ENCODE peak calls at places on chromosomes 7 and 10, in ten cellular contexts. V, K, M, E, X, N, U, Y, S and P are unnamed samples.

GRCh38 chr10:3094565-3095168 is 27.3 kb downstream of the PFKP start:
- DNase-seq in V (no peak), K (no peak), M (no peak), E (peak), X (no peak), N (no peak), U (no peak), Y (no peak), S (no peak), P (no peak)

GRCh38 chr10:73926152-73926764 is 15.3 kb downstream of the PLAU start:
- DNase-seq in V (no peak), K (no peak), M (no peak), E (no peak), X (no peak), N (no peak), U (peak), Y (no peak), S (no peak), P (no peak)

GRCh38 chr10:35635576-35635975 is 6.5 kb downstream of the FZD8 start:
- DNase-seq in V (no peak), K (no peak), M (no peak), E (peak), X (no peak), N (no peak), U (peak), Y (no peak), S (peak), P (no peak)

GRCh38 chr7:130732980-130733865 is 784 bp downstream of the KLF14 start:
- DNase-seq in V (no peak), K (peak), M (peak), E (peak), X (no peak), N (peak), U (no peak), Y (peak), S (no peak), P (no peak)

GRCh38 chr10:57952741-57953140 is 315.0 kb downstream of the IPMK start:
- DNase-seq in V (no peak), K (no peak), M (no peak), E (peak), X (no peak), N (no peak), U (no peak), Y (no peak), S (no peak), P (no peak)

GRCh38 chr10:119216137-119216536 is 8.8 kb downstream of the GRK5 start:
- DNase-seq in V (no peak), K (no peak), M (no peak), E (no peak), X (no peak), N (no peak), U (no peak), Y (no peak), S (no peak), P (no peak)

GRCh38 chr7:28787116-28787515 is 171.0 kb downstream of the TRIL start:
- DNase-seq in V (no peak), K (no peak), M (no peak), E (no peak), X (no peak), N (no peak), U (no peak), Y (no peak), S (no peak), P (no peak)

GRCh38 chr10:3095373-3096139 is 28.2 kb downstream of the PFKP start:
- DNase-seq in V (no peak), K (no peak), M (no peak), E (peak), X (no peak), N (no peak), U (no peak), Y (no peak), S (no peak), P (no peak)

GRCh38 chr10:106436123-106436740 is 728.3 kb downstream of the SORCS1 start:
- DNase-seq in V (no peak), K (no peak), M (no peak), E (peak), X (no peak), N (no peak), U (peak), Y (no peak), S (peak), P (no peak)

GRCh38 chr10:45526309-45526708 is 146.3 kb downstream of the ZFAND4 start:
- DNase-seq in V (no peak), K (no peak), M (no peak), E (no peak), X (no peak), N (no peak), U (no peak), Y (no peak), S (no peak), P (no peak)

GRCh38 chr7:10648289-10648688 is 325.4 kb upstream of the PHF14 start:
- DNase-seq in V (no peak), K (no peak), M (no peak), E (no peak), X (no peak), N (no peak), U (no peak), Y (no peak), S (no peak), P (no peak)

GRCh38 chr10:113922787-113923570 is 68.5 kb downstream of the NHLRC2 start:
- DNase-seq in V (no peak), K (no peak), M (no peak), E (no peak), X (no peak), N (no peak), U (no peak), Y (no peak), S (no peak), P (no peak)

GRCh38 chr7:143172354-143172753 is 10.9 kb upstream of the TAS2R39 start:
- DNase-seq in V (no peak), K (no peak), M (no peak), E (no peak), X (no peak), N (peak), U (peak), Y (no peak), S (no peak), P (no peak)

GRCh38 chr10:3365630-3366029 is 193.0 kb upstream of the PITRM1 start:
- DNase-seq in V (no peak), K (no peak), M (no peak), E (no peak), X (no peak), N (no peak), U (no peak), Y (no peak), S (no peak), P (no peak)

GRCh38 chr7:84738583-84739150 is 448.2 kb downstream of the SEMA3D start:
- DNase-seq in V (no peak), K (no peak), M (no peak), E (no peak), X (no peak), N (no peak), U (no peak), Y (no peak), S (no peak), P (no peak)

GRCh38 chr7:92695308-92696261 is 105.4 kb upstream of the FAM133B start:
- DNase-seq in V (peak), K (no peak), M (no peak), E (peak), X (no peak), N (peak), U (peak), Y (no peak), S (peak), P (no peak)

GRCh38 chr7:127930341-127931328 is 100.6 kb downstream of the LRRC4 start:
- DNase-seq in V (no peak), K (peak), M (no peak), E (no peak), X (no peak), N (no peak), U (no peak), Y (no peak), S (no peak), P (no peak)

GRCh38 chr10:81679291-81679690 is 195.7 kb upstream of the NRG3 start:
- DNase-seq in V (no peak), K (no peak), M (no peak), E (no peak), X (no peak), N (no peak), U (no peak), Y (no peak), S (no peak), P (no peak)

GRCh38 chr7:93563584-93563983 is 10.9 kb downstream of the CALCR start:
- DNase-seq in V (no peak), K (no peak), M (no peak), E (no peak), X (no peak), N (no peak), U (no peak), Y (no peak), S (no peak), P (no peak)

GRCh38 chr10:91220954-91221696 is 662 bp downstream of the PCGF5 start:
- DNase-seq in V (peak), K (no peak), M (peak), E (peak), X (no peak), N (peak), U (peak), Y (no peak), S (no peak), P (no peak)

GRCh38 chr10:28585076-28585475 is 52.2 kb downstream of the WAC start:
- DNase-seq in V (no peak), K (no peak), M (no peak), E (no peak), X (no peak), N (no peak), U (no peak), Y (no peak), S (no peak), P (no peak)

GRCh38 chr7:148773344-148773743 is 74.6 kb downstream of the CUL1 start:
- DNase-seq in V (no peak), K (no peak), M (no peak), E (no peak), X (no peak), N (no peak), U (no peak), Y (no peak), S (no peak), P (no peak)

GRCh38 chr10:34001831-34002230 is 667.4 kb upstream of the NRP1 start:
- DNase-seq in V (no peak), K (no peak), M (no peak), E (no peak), X (no peak), N (no peak), U (no peak), Y (no peak), S (no peak), P (no peak)

GRCh38 chr7:155644971-155645509 is 579 bp downstream of the RBM33 start:
- DNase-seq in V (peak), K (no peak), M (peak), E (peak), X (peak), N (peak), U (peak), Y (peak), S (peak), P (no peak)